ENCODE peak calls at places on chromosomes 16 and 17, in seven cellular contexts. J is activated CD4-positive, alpha-beta T cell treated with anti-CD3 and anti-CD28 coated beads for 36 hours; L is cerebellar cortex; B is stimulated activated CD8-positive, alpha-beta memory T cell treated with anti-CD3 and anti-CD28 coated beads, Interleukin-12 subunit alpha, Interleukin-12 subunit beta, amount 100 ng/mL, for 4 hours; D is stimulated activated CD4-positive, alpha-beta T cell treated with anti-CD3 and anti-CD28 coated beads, Interleukin-2, amount 100 ng/mL, for 4 hours; Z is kidney glomerular epithelial cell; N is foreskin fibroblast. V is an unnamed sample.

GRCh38 chr16:19382887-19383816 is 34.5 kb upstream of the TMC5 start:
- DNase-seq in N (no peak), D (no peak), L (no peak), Z (no peak), J (no peak), B (no peak), V (no peak)

GRCh38 chr16:85220125-85220839 is 108.0 kb upstream of the CIBAR2 start:
- DNase-seq in D (no peak), N (peak), L (peak), B (no peak), Z (peak), J (no peak), V (no peak)

GRCh38 chr17:78839173-78839761 is 1.3 kb downstream of the USP36 start:
- DNase-seq in L (no peak), B (no peak), J (no peak), N (no peak), D (no peak), Z (peak), V (no peak)

GRCh38 chr17:69729937-69730336 is 315.4 kb downstream of the MAP2K6 start:
- DNase-seq in L (peak), Z (no peak), J (no peak), B (no peak), D (no peak), N (peak), V (peak)

GRCh38 chr17:336110-337021 is 16.2 kb downstream of the RPH3AL start:
- DNase-seq in B (no peak), N (no peak), Z (no peak), D (peak), J (peak), L (no peak), V (no peak)

GRCh38 chr16:27813591-27813990 is 249.9 kb downstream of the GSG1L start:
- DNase-seq in Z (no peak), J (no peak), D (no peak), N (no peak), B (no peak), L (no peak), V (no peak)

GRCh38 chr17:29640981-29641642 is 18.4 kb upstream of the CORO6 start:
- DNase-seq in D (no peak), J (no peak), Z (no peak), N (no peak), L (no peak), B (no peak), V (no peak)

GRCh38 chr17:50222922-50223321 is 21.5 kb upstream of the COL1A1 start:
- DNase-seq in B (no peak), J (no peak), N (no peak), L (no peak), Z (no peak), D (no peak), V (no peak)

GRCh38 chr17:32795339-32795979 is 81.5 kb downstream of the MYO1D start:
- DNase-seq in Z (no peak), N (no peak), J (no peak), B (no peak), D (no peak), L (no peak), V (no peak)

GRCh38 chr17:48543854-48544355 is 1.0 kb downstream of the HOXB2 start:
- DNase-seq in B (peak), N (no peak), L (no peak), J (peak), Z (peak), D (no peak), V (no peak)

GRCh38 chr16:27429981-27430441 is 28.0 kb downstream of the IL21R start:
- DNase-seq in Z (no peak), N (no peak), J (no peak), B (no peak), D (no peak), L (no peak), V (no peak)

GRCh38 chr17:59601130-59601529 is 18.6 kb upstream of the CLTC start:
- DNase-seq in D (no peak), Z (no peak), B (no peak), N (no peak), J (peak), L (no peak), V (no peak)

GRCh38 chr16:22183901-22184614 is 21.8 kb downstream of the SDR42E2 start:
- DNase-seq in N (no peak), D (no peak), Z (no peak), J (peak), L (no peak), B (no peak), V (no peak)

GRCh38 chr17:15957206-15957605 is 12.3 kb downstream of the ADORA2B start:
- DNase-seq in L (no peak), J (peak), Z (no peak), N (no peak), B (no peak), D (no peak), V (no peak)

GRCh38 chr17:58352843-58353719 is 1.1 kb upstream of the SUPT4H1 start:
- DNase-seq in J (peak), L (peak), D (no peak), B (no peak), N (peak), Z (no peak), V (no peak)

GRCh38 chr17:44384823-44385286 is 4.6 kb downstream of the ITGA2B start:
- DNase-seq in N (no peak), L (no peak), D (no peak), Z (no peak), J (no peak), B (no peak), V (no peak)

GRCh38 chr17:28416703-28417311 is 10.8 kb upstream of the SLC46A1 start:
- DNase-seq in L (peak), Z (peak), D (peak), J (peak), B (no peak), N (peak), V (peak)

GRCh38 chr16:31301708-31302400 is 42.1 kb downstream of the ITGAM start:
- DNase-seq in B (no peak), L (peak), J (peak), Z (no peak), D (no peak), N (no peak), V (no peak)

V was measured in non-pigmented ciliary epithelial cell.